ENCODE peak calls at places on chromosomes 2 and 18, in eight cellular contexts. Z is A549, Q is PC-9, K is mammary epithelial cell, S is heart right ventricle, B is pancreas, I is sigmoid colon, T is IMR-90. M is an unnamed sample.

GRCh38 chr2:144607899-144608477 is 88.1 kb upstream of the ZEB2 start:
- DNase-seq in S (peak), Q (no peak), I (peak), Z (no peak), B (no peak), T (peak), K (no peak), M (no peak)

GRCh38 chr2:68279691-68280090 is 27.4 kb upstream of the PPP3R1 start:
- DNase-seq in Q (no peak), T (no peak), B (no peak), I (no peak), K (no peak), Z (no peak), S (no peak), M (no peak)

GRCh38 chr2:164599954-164600589 is 21.2 kb downstream of the GRB14 start:
- DNase-seq in B (no peak), Q (peak), T (peak), Z (peak), S (peak), I (no peak), K (peak), M (no peak)

GRCh38 chr18:53426656-53427055 is 797.8 kb downstream of the MBD2 start:
- DNase-seq in K (no peak), Z (no peak), Q (no peak), B (no peak), S (no peak), T (no peak), I (no peak), M (no peak)

GRCh38 chr2:132521321-132521720 is 104.7 kb downstream of the GPR39 start:
- DNase-seq in I (no peak), Q (no peak), S (no peak), T (peak), B (no peak), Z (no peak), K (peak), M (no peak)

GRCh38 chr2:42314892-42315468 is 46.0 kb downstream of the COX7A2L start:
- DNase-seq in S (no peak), Z (peak), I (no peak), T (peak), K (peak), Q (no peak), B (no peak), M (no peak)

GRCh38 chr2:220847587-220847986 is 724.5 kb downstream of the EPHA4 start:
- DNase-seq in Z (no peak), Q (peak), K (peak), T (peak), B (no peak), I (no peak), S (no peak), M (no peak)

GRCh38 chr2:60230596-60230995 is 322.9 kb downstream of the BCL11A start:
- DNase-seq in B (no peak), T (no peak), K (no peak), Q (no peak), Z (no peak), S (no peak), I (no peak), M (no peak)

GRCh38 chr2:70241338-70241737 is 7.1 kb downstream of the TIA1 start:
- DNase-seq in Z (no peak), K (no peak), Q (no peak), S (no peak), B (no peak), T (peak), I (no peak), M (no peak)

GRCh38 chr2:70541481-70542020 is 12.1 kb downstream of the TGFA start:
- DNase-seq in B (no peak), Z (no peak), S (no peak), T (no peak), K (peak), I (no peak), Q (peak), M (no peak)

GRCh38 chr2:218645126-218645525 is 14.3 kb downstream of the ZNF142 start:
- DNase-seq in I (no peak), T (peak), S (no peak), Q (no peak), Z (no peak), K (peak), B (no peak), M (no peak)

GRCh38 chr2:201964631-201965206 is 68.9 kb upstream of the FZD7 start:
- DNase-seq in S (no peak), T (no peak), B (no peak), Q (no peak), K (no peak), I (peak), Z (no peak), M (no peak)

GRCh38 chr18:27843783-27844415 is 333.0 kb downstream of the CDH2 start:
- DNase-seq in B (no peak), S (no peak), T (peak), Z (no peak), Q (no peak), K (peak), I (no peak), M (no peak)

GRCh38 chr18:48638896-48639771 is 100.3 kb downstream of the CTIF start:
- DNase-seq in I (no peak), K (no peak), S (no peak), B (no peak), Q (no peak), T (no peak), Z (no peak), M (no peak)

GRCh38 chr18:77106331-77106730 is 26.3 kb downstream of the MBP start:
- DNase-seq in B (no peak), I (no peak), Z (no peak), Q (no peak), K (no peak), T (no peak), S (no peak), M (no peak)

GRCh38 chr2:20235655-20236302 is 10.8 kb upstream of the SDC1 start:
- DNase-seq in K (peak), T (no peak), B (no peak), I (no peak), Q (peak), Z (no peak), S (no peak), M (no peak)

GRCh38 chr2:213959589-213959988 is 451.3 kb upstream of the VWC2L start:
- DNase-seq in Z (no peak), T (no peak), I (no peak), K (peak), B (no peak), Q (no peak), S (no peak), M (no peak)

GRCh38 chr2:223835701-223836532 is 1.5 kb downstream of the AP1S3 start:
- DNase-seq in T (no peak), B (no peak), K (peak), Q (peak), S (no peak), Z (no peak), I (no peak), M (no peak)

GRCh38 chr2:16112251-16112971 is 172.1 kb downstream of the MYCN start:
- DNase-seq in Z (no peak), S (no peak), K (no peak), T (no peak), B (no peak), I (no peak), Q (no peak), M (no peak)

GRCh38 chr2:237904806-237905599 is 45.6 kb downstream of the RAMP1 start:
- DNase-seq in K (no peak), Z (no peak), S (peak), T (peak), B (no peak), Q (no peak), I (peak), M (no peak)

GRCh38 chr2:173126819-173127218 is 51.2 kb downstream of the MAP3K20 start:
- DNase-seq in T (peak), B (no peak), I (no peak), Z (no peak), K (peak), S (no peak), Q (no peak), M (no peak)

GRCh38 chr2:147636238-147636887 is 208.5 kb upstream of the ACVR2A start:
- DNase-seq in S (no peak), Z (no peak), K (peak), Q (peak), B (no peak), T (peak), I (no peak), M (no peak)

GRCh38 chr2:18376936-18377335 is 183.5 kb downstream of the RDH14 start:
- DNase-seq in B (no peak), K (no peak), Z (no peak), I (no peak), T (no peak), S (no peak), Q (no peak), M (no peak)

GRCh38 chr2:234679151-234679765 is 182.4 kb upstream of the ARL4C start:
- DNase-seq in T (no peak), Z (no peak), S (no peak), I (no peak), B (no peak), K (no peak), Q (no peak), M (no peak)

GRCh38 chr2:207253946-207254345 is 88.2 kb upstream of the KLF7 start:
- DNase-seq in Q (peak), S (no peak), B (no peak), I (no peak), T (peak), K (peak), Z (peak), M (no peak)

GRCh38 chr2:231929961-231930600 is 3.9 kb upstream of the NPPC start:
- DNase-seq in I (peak), Z (peak), T (peak), S (peak), Q (no peak), B (no peak), K (no peak), M (no peak)

DNA sequence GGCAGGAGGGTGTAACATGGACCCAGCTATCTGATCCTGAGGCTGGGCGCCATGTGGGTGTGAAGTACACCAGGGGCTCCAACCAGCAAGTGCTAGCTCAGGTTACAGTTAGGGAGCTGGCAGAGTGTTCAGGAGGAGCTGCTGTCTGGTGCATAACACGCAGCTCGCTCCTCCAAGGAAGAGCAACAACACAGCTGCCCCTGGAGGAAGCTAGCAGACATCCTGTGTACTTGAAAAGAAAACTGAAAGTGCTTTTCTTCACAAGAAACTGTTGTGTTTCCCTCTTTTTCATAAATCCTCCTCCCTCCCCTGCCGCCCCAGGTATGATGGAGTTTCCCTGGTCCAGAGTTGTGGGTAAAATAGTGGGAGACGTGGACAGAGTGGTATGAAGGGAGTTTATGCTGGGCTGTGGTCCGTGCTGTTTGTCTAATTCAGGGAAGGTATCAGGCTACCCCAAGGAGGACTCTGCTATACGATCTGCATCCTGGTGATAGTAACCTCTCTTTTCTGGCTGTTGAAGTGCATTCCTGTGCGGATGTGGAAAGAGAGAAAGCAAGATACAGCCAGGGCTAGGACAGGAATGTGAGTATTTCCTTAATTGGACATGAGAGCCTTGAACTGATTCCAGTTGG is 6.1 kb upstream of the LBH start:
- DNase-seq in K (peak), T (peak), Q (no peak), S (peak), B (no peak), I (peak), Z (no peak), M (no peak)
- TF ChIP-seq CTCF in K (no peak), T (no peak), Q (no peak), S (no peak), B (no peak), I (peak), Z (no peak), M (no peak)

DNA sequence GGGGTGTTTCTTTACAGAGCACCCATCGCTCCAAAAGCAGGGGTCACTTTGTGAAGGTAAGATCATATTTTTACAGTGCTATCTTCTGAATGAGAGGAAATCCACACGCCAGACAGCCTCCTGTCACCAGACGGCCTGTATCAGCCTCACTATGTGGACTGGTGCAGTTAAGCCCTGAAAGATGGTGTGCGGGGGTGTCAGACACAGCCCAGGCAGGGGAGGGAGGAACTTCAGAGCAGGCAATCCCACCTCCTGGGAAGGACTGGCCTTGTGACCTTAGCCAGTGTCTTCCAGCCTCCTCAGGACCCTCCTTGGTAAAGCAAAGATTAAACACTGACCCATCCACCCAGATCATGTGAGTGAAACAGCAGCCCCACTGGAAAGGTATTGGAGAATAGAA is 249.4 kb upstream of the CTAGE1 start:
- DNase-seq in S (no peak), T (no peak), B (no peak), Z (no peak), K (no peak), Q (no peak), I (no peak), M (no peak)
- H3K27ac ChIP-seq in S (no peak), T (peak), B (no peak), Z (no peak), K (peak), Q (peak), I (peak), M (no peak)

GRCh38 chr2:240810199-240810598 is 9.8 kb downstream of the KIF1A start:
- DNase-seq in S (no peak), B (no peak), K (no peak), Z (no peak), Q (no peak), T (no peak), I (no peak), M (no peak)
- TF ChIP-seq CTCF in S (no peak), B (no peak), K (no peak), Z (peak), Q (peak), T (no peak), I (no peak), M (no peak)

DNA sequence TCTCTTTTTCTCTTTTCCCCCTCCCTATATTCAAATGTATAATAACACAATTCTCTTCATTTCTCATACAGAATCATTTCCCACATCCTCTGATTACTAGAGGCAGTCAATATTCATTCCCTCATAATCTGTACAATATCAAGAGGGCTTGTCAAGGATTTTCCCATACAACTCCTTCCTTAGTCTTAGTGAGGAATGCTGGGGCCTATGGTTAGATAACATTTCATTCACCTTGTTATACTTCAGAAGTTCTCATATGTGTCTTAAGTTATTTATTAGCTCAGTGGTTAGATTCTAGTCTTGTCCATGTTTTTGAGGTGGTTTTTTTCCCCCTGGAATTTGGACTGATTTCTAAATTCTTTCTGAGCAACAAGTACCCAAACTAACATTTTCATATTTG is 289.5 kb downstream of the PDE11A start:
- DNase-seq in K (no peak), Z (no peak), S (no peak), Q (no peak), I (no peak), T (no peak), B (no peak), M (no peak)
- H3K27ac ChIP-seq in K (no peak), Z (no peak), S (no peak), Q (no peak), I (no peak), T (no peak), B (no peak), M (no peak)

DNA sequence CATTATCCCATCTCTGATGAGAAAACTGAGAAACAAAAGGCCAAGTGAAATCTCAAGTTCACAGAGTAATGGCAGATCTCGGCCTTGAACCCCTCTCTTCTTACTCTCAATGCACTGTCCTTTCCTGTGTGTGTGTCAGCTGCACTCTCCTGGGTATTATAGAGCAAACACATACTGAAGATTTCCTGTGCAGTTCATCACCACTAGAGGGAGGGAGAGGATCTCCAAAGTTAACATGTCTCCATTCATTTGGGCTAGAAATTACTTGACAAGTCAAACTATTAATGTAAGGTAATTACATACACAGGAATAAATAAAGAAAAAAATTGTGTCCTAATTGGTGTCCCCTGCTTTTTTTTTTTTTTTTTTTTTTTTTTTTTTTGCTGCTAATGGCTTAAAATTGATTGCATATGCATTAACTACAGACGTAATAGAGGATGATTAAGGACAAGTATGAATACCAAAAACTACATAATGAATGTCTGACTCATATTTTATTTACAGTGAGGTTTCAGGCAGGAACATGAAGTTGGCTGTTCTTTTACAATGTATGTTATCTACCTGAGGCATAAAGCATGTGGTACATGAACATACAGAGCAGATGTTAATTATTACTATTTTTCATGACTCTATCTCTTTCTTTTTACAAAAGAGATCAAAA is 269.2 kb downstream of the NYAP2 start:
- DNase-seq in K (peak), T (peak), B (no peak), Q (peak), Z (peak), I (no peak), S (peak), M (no peak)
- TF ChIP-seq CTCF in K (peak), T (peak), B (peak), Q (peak), Z (peak), I (peak), S (peak), M (peak)

GRCh38 chr18:5964108-5964507 is 68.8 kb upstream of the TMEM200C start:
- DNase-seq in I (no peak), B (no peak), Z (no peak), Q (no peak), S (no peak), T (no peak), K (no peak), M (no peak)
- H3K27ac ChIP-seq in I (no peak), B (no peak), Z (no peak), Q (no peak), S (no peak), T (no peak), K (no peak), M (no peak)

DNA sequence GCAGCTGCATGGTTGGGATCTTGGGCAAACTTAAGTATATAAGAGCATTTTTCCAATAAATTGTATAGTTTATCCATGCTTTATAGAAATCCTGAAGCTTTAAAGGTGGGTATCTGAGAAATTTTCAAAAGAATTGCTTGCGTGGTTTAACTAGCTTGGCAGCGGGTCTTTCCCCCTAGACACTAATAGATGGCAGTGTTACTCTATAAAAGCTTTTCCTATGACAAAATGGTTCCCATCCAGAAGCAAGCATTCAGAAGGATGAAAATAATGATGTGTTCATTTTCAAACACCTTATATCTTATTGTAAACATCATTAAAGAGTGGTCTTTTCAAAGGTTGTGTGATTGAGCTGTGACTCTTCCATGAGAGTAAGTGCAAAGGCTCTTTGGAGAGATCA is 45.9 kb downstream of the KDM3A start:
- DNase-seq in T (no peak), Z (no peak), S (no peak), Q (no peak), K (no peak), B (no peak), I (no peak), M (no peak)
- TF ChIP-seq CTCF in T (no peak), Z (peak), S (peak), Q (no peak), K (no peak), B (no peak), I (no peak), M (no peak)

M was measured in right lobe of liver.